ENCODE peak calls at places on chromosome 22, in five cellular contexts. W, R, C, G and J are unnamed samples.

GRCh38 chr22:20084547-20085413 is 4.7 kb downstream of the DGCR8 start:
- DNase-seq in C (peak), G (no peak), W (peak), R (no peak), J (no peak)

GRCh38 chr22:40605676-40606250 is 30.8 kb downstream of the MRTFA start:
- DNase-seq in R (no peak), G (no peak), C (no peak), W (no peak), J (no peak)

GRCh38 chr22:22815397-22816170 is 72.0 kb upstream of the IGLL5 start:
- DNase-seq in R (no peak), G (no peak), C (no peak), W (no peak), J (no peak)

GRCh38 chr22:29022101-29022817 is 39.4 kb downstream of the C22orf31 start:
- DNase-seq in R (no peak), G (no peak), C (no peak), W (no peak), J (no peak)

GRCh38 chr22:19872779-19873137 is 18.1 kb upstream of the GNB1L start:
- DNase-seq in W (no peak), R (peak), G (no peak), C (peak), J (peak)

GRCh38 chr22:50522208-50522805 is 3.1 kb downstream of the SCO2 start:
- DNase-seq in R (no peak), G (no peak), W (no peak), C (no peak), J (no peak)

GRCh38 chr22:25420925-25421904 is 143.3 kb upstream of the GRK3 start:
- DNase-seq in G (no peak), R (no peak), W (no peak), C (no peak), J (no peak)

GRCh38 chr22:43001271-43002197 is 13.4 kb downstream of the PACSIN2 start:
- DNase-seq in W (no peak), R (no peak), C (no peak), G (peak), J (no peak)

GRCh38 chr22:43293661-43294392 is 49.3 kb downstream of the SCUBE1 start:
- DNase-seq in C (no peak), G (no peak), R (no peak), W (peak), J (peak)

GRCh38 chr22:42920101-42920820 is 63.2 kb upstream of the ARFGAP3 start:
- DNase-seq in R (no peak), W (no peak), G (no peak), C (no peak), J (no peak)

GRCh38 chr22:44317886-44318637 is 5.3 kb upstream of the SHISAL1 start:
- DNase-seq in G (no peak), C (no peak), W (no peak), R (no peak), J (no peak)

GRCh38 chr22:46861968-46862367 is 99.5 kb downstream of the TBC1D22A start:
- DNase-seq in C (no peak), G (no peak), R (no peak), W (no peak), J (no peak)

GRCh38 chr22:29456211-29456671 is 17.9 kb downstream of the RFPL1 start:
- DNase-seq in R (no peak), W (no peak), C (no peak), G (no peak), J (no peak)

GRCh38 chr22:36106910-36107309 is 53.6 kb downstream of the APOL3 start:
- DNase-seq in R (no peak), C (no peak), G (no peak), W (no peak), J (no peak)

GRCh38 chr22:46092011-46092410 is 58.3 kb upstream of the PPARA start:
- DNase-seq in C (no peak), G (no peak), R (no peak), W (no peak), J (peak)